ENCODE peak calls at places on chromosomes 2 and 18, in eight cellular contexts. Q is OCI-LY7, Y is right cardiac atrium, N is psoas muscle, A is tibial nerve, R is vagina, O is stomach, U is H9. P is an unnamed sample. For H3K4me1, the result is how much of the 10 kb centered on the place peaks cover.

GRCh38 chr18:46338761-46339160 is 234.6 kb downstream of the HAUS1 start:
- DNase-seq in Q (no peak), Y (no peak), N (no peak), A (no peak), R (no peak), O (no peak), U (no peak), P (no peak)

GRCh38 chr2:41939410-41939775 is 108.4 kb upstream of the PKDCC start:
- DNase-seq in Q (no peak), Y (no peak), N (no peak), A (no peak), R (no peak), O (no peak), U (no peak), P (no peak)

GRCh38 chr2:54122939-54123338 is 7.5 kb downstream of the ACYP2 start:
- DNase-seq in Q (no peak), Y (no peak), N (no peak), A (no peak), R (no peak), O (no peak), U (no peak), P (no peak)

GRCh38 chr2:185990861-185991525 is 252.4 kb downstream of the FSIP2 start:
- DNase-seq in Q (no peak), Y (no peak), N (no peak), A (no peak), R (no peak), O (no peak), U (no peak), P (no peak)

GRCh38 chr18:22871809-22872525 is 61.2 kb upstream of the RBBP8 start:
- DNase-seq in Q (no peak), Y (no peak), N (no peak), A (no peak), R (no peak), O (no peak), U (peak), P (no peak)

GRCh38 chr2:26462511-26463251 is 15.2 kb downstream of the OTOF start:
- DNase-seq in Q (no peak), Y (peak), N (peak), A (peak), R (no peak), O (peak), U (peak), P (no peak)

GRCh38 chr2:98454073-98454472 is 9.4 kb downstream of the INPP4A start:
- DNase-seq in Q (no peak), Y (no peak), N (no peak), A (no peak), R (peak), O (no peak), U (no peak), P (no peak)

GRCh38 chr18:54263904-54264336 is 5.4 kb upstream of the POLI start:
- DNase-seq in Q (peak), Y (no peak), N (no peak), A (no peak), R (no peak), O (no peak), U (no peak), P (no peak)

GRCh38 chr2:66334237-66335054 is 100.5 kb upstream of the MEIS1 start:
- DNase-seq in Q (no peak), Y (no peak), N (no peak), A (no peak), R (no peak), O (no peak), U (peak), P (no peak)

GRCh38 chr18:27447530-27447929 is 262.4 kb upstream of the CHST9 start:
- DNase-seq in Q (no peak), Y (no peak), N (no peak), A (no peak), R (no peak), O (no peak), U (no peak), P (no peak)

GRCh38 chr2:73642338-73643018 is at the start of gene NAT8:
- DNase-seq in Q (no peak), Y (no peak), N (no peak), A (no peak), R (no peak), O (no peak), U (no peak), P (no peak)

GRCh38 chr2:96542357-96542977 is 5.9 kb downstream of the ARID5A start:
- DNase-seq in Q (no peak), Y (no peak), N (no peak), A (no peak), R (peak), O (no peak), U (no peak), P (no peak)
- H3K4me1 ChIP-seq in Q (under half), Y (under half), N (half or more), A (half or more), R (half or more), O (under half), U (under half), P (under half)

DNA sequence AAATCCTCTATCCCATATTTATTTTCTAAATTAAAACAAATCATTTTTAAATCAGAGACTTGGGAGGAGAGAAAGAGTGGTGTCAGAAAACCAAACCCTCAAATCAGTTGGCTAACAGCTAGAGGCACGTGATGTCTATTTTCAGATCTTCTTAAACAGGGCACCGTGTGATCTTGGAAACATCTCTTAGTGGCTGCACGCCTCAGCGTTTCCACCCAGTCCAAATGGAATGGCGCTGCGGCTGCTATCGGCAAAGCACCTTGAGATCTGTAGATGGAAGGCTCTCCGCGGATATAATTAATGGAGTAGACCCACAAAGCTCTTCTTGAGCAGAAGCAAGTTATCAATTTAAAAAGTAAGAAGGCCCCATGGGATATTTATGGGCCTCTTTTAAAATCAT is 50.0 kb downstream of the NRP2 start:
- DNase-seq in Q (no peak), Y (no peak), N (no peak), A (no peak), R (no peak), O (no peak), U (no peak), P (no peak)
- H3K4me1 ChIP-seq in Q (under half), Y (under half), N (under half), A (half or more), R (under half), O (under half), U (under half), P (under half)

DNA sequence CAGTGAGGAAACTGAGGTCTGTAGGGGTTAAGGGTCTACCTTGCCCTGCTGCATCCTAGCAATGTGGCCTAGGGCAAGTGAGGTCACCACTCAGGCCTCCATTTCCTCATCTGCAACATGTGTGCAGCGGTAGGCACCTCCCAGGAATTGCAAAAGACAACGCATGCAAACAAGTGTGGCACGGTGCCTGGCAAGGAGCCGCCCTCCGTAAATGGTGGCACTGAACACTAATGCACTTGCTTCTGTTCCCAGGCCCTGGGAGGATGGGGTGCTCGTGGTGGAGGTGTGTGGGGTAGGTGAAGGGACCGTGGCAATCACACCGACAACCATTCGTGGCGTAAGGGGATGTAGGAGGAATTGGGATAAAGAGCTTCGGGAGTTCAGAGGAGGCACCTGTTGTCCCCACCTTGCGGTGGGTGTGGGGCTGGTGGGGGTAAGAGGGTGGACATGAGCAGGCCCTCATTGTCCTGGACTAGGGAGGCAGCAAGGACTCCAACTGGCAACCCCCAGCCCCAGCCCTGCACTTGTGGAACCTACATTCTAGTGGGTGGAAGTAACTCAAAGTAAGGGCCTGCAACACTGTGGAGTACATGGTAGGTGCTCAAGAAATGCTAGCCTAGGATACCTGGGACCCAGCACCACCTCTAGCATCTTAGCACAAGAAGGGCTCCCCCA is 26.0 kb downstream of the ATOH8 start:
- DNase-seq in Q (no peak), Y (peak), N (no peak), A (no peak), R (no peak), O (no peak), U (no peak), P (no peak)
- H3K4me1 ChIP-seq in Q (under half), Y (under half), N (half or more), A (half or more), R (half or more), O (under half), U (under half), P (under half)

DNA sequence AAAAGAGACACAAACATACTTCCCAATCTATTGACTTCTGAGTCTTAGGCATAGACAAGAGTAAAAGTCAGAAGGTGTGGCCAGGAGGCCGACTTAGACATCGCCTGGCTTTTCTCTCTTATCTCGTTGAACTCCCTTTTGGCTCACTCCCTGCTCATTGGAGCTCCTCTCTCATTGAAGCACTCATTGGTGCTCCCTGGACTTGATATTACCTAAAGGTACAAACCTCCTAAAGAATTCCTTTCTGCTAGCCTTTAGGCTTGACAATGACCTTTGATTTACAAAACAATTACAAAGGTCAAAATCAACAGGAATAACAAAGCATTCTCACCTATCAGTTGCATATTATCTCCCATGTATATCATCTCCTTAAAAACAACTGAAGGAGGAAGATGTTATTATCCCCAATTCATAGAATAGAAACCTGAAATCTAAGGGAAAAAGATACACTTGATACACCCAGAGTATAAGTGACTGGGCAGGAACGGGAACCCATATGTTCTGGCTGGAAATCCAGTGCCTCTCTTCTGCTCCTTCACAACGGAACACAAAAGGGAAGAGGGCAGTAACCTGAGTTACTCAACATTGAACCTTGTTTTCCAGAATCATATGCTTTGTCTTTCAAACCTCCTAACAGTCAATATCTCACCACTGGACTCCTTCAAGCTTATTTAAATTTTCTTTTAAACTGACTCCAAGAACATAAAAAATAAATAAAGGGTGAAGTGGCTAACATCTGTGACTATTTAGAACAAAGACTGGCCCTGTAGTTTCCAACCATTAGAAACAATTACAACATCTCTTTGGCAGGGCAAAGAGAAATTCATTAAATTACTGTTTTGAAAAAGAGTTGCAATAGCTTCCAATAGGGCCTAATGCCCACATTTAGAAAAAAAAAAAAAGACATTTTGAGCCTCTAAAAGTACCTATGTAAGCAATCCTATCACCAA is 1247.9 kb downstream of the LRP1B start:
- DNase-seq in Q (no peak), Y (no peak), N (no peak), A (no peak), R (no peak), O (no peak), U (no peak), P (no peak)
- H3K4me1 ChIP-seq in Q (under half), Y (under half), N (under half), A (under half), R (under half), O (under half), U (under half), P (under half)

DNA sequence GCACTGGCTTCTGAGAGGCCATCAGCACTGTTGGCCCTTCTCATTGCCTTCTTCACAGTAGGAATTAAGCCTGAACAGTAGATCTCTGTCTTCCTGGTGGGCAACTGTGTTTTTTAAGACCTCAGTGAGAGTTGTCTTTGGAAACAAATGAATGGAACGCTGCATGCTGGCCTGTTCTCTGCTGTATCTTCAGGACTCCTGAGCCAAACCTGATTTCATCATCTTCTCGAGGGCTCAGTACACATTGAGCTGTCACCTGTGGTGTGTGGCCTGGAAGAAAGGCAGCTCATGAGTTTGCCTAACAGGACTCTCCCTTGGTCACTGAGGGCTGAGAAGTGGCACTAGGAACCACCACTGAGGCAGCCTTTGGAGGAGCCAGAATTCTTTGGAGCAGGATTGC is 39.7 kb downstream of the SH3RF3 start:
- DNase-seq in Q (no peak), Y (no peak), N (no peak), A (no peak), R (no peak), O (no peak), U (no peak), P (no peak)
- H3K4me1 ChIP-seq in Q (under half), Y (under half), N (half or more), A (half or more), R (half or more), O (under half), U (under half), P (under half)

DNA sequence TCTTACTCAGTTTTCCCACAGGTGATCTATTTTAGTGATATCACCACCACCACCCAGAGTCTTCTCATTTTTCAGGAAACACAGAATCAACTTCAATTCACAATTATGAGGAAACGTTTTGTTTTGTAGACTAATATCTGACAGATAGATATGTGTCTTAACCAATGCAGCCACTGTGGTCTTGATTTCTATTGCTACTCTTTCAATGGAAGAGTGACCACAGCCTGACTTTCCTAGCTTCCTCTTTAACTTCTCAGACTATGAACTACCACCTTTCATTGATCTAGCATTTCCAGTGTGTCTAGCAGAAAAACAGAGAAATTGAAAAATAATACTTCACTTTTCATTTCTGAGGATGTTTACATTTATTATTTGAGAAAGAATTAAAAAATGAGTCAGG is 20.5 kb downstream of the ADAM17 start:
- DNase-seq in Q (no peak), Y (no peak), N (no peak), A (no peak), R (no peak), O (no peak), U (no peak), P (no peak)
- H3K4me1 ChIP-seq in Q (under half), Y (under half), N (under half), A (under half), R (under half), O (under half), U (under half), P (under half)